ENCODE peak calls at places on chromosome 21, in four cellular contexts. T is neuronal stem cell, M is left ventricle myocardium inferior, H is small intestine. B is an unnamed sample. For H3K36me3, the result is how much of the 10 kb centered on the place peaks cover.

GRCh38 chr21:41215856-41216408 is 48.0 kb downstream of the BACE2 start:
- DNase-seq in T (no peak), M (no peak), H (no peak), B (no peak)

GRCh38 chr21:39221997-39222486 is 38.8 kb upstream of the PSMG1 start:
- DNase-seq in T (no peak), M (no peak), H (no peak), B (no peak)

GRCh38 chr21:38751379-38752050 is 54.2 kb upstream of the ETS2 start:
- DNase-seq in T (no peak), M (peak), H (no peak), B (no peak)

GRCh38 chr21:38243732-38244406 is 12.9 kb upstream of the KCNJ15 start:
- DNase-seq in T (no peak), M (no peak), H (no peak), B (no peak)

GRCh38 chr21:41171210-41171609 is 3.2 kb downstream of the BACE2 start:
- DNase-seq in T (no peak), M (peak), H (peak), B (peak)

GRCh38 chr21:34279883-34280282 is 83.9 kb upstream of the KCNE2 start:
- DNase-seq in T (no peak), M (no peak), H (no peak), B (no peak)

GRCh38 chr21:21367583-21367982 is 369.4 kb downstream of the NCAM2 start:
- DNase-seq in T (no peak), M (no peak), H (no peak), B (no peak)

GRCh38 chr21:17731554-17731953 is 87.6 kb downstream of the C21orf91 start:
- DNase-seq in T (no peak), M (no peak), H (no peak), B (no peak)

GRCh38 chr21:34890724-34891609 is 158.1 kb downstream of the RUNX1 start:
- DNase-seq in T (peak), M (peak), H (peak), B (peak)

GRCh38 chr21:34603002-34603709 is 11.8 kb downstream of the RCAN1 start:
- DNase-seq in T (peak), M (peak), H (peak), B (peak)

GRCh38 chr21:32463889-32464300 is 51.4 kb downstream of the EVA1C start:
- DNase-seq in T (no peak), M (no peak), H (no peak), B (peak)

GRCh38 chr21:15947707-15948106 is 217.9 kb downstream of the USP25 start:
- DNase-seq in T (peak), M (no peak), H (no peak), B (no peak)

GRCh38 chr21:39444406-39445145 is 1.0 kb downstream of the LCA5L start:
- DNase-seq in T (no peak), M (no peak), H (peak), B (peak)

GRCh38 chr21:16573581-16573980 is 843.8 kb downstream of the USP25 start:
- DNase-seq in T (no peak), M (no peak), H (no peak), B (peak)

GRCh38 chr21:37532868-37533780 is 166.6 kb downstream of the DYRK1A start:
- DNase-seq in T (no peak), M (no peak), H (peak), B (peak)

GRCh38 chr21:39666681-39667315 is 54.1 kb downstream of the B3GALT5 start:
- DNase-seq in T (no peak), M (no peak), H (no peak), B (no peak)

GRCh38 chr21:33395866-33396265 is 7.3 kb upstream of the IFNGR2 start:
- DNase-seq in T (no peak), M (no peak), H (no peak), B (peak)

GRCh38 chr21:41170442-41170841 is 2.5 kb downstream of the BACE2 start:
- DNase-seq in T (peak), M (peak), H (peak), B (peak)

GRCh38 chr21:37208741-37209225 is 58.4 kb downstream of the VPS26C start:
- DNase-seq in T (no peak), M (no peak), H (no peak), B (no peak)

GRCh38 chr21:15406791-15407190 is 323.0 kb upstream of the USP25 start:
- DNase-seq in T (no peak), M (no peak), H (peak), B (no peak)

GRCh38 chr21:19621837-19622496 is 1218.4 kb upstream of the TMPRSS15 start:
- DNase-seq in T (no peak), M (no peak), H (no peak), B (no peak)

GRCh38 chr21:34835526-34835925 is 166.7 kb downstream of the CLIC6 start:
- DNase-seq in T (no peak), M (no peak), H (no peak), B (no peak)

GRCh38 chr21:27645285-27645684 is 678.4 kb upstream of the ADAMTS5 start:
- DNase-seq in T (no peak), M (no peak), H (no peak), B (no peak)

GRCh38 chr21:42614811-42615342 is 38.5 kb upstream of the PDE9A start:
- DNase-seq in T (no peak), M (no peak), H (peak), B (peak)
- H3K4me3 ChIP-seq in T (no peak), M (no peak), H (no peak), B (no peak)

DNA sequence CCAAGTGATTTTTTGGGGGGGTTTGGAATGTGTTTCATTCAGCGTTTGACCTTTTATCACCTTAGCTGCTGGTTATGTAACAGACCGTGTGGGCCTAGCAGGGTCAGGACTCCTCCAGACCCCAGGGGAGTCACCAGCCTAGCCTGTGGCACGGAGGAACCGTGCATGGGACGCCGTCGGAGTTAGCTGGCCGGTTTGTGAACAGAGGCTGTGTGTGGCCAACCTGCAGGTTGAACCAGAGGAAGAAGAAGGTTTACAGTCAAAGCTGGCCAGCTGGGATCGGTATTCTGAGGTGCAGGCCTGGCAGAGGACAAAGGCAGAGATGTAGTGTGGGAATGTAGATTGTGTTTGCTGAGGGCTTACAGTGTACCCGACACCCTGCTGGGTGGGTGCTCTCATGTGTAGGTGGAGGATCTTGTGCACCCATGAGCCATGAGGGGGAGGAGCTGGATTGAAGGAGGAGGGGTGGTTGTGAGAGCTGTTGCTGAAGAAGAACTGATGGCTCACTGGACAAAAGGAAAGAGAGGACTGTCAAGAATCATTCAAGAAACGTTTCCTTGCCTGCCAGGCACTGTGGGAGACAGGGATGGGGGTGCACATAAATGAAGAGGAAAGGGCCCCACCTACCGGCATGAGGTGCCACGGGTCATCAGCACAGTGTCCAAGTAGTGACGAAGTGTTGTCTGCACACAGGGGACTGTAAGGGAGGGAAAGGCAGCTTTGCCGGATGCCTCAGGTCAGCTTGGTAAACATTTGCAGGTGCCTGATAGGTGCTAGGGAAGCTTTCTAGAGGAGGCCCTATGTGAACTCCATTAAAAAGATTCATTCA is 40.0 kb upstream of the PWP2 start:
- DNase-seq in T (no peak), M (no peak), H (no peak), B (no peak)
- H3K36me3 ChIP-seq in T (half or more), M (half or more), H (under half), B (under half)

GRCh38 chr21:31397515-31397926 is 53.5 kb upstream of the TIAM1 start:
- DNase-seq in T (no peak), M (no peak), H (peak), B (no peak)
- H3K4me3 ChIP-seq in T (no peak), M (no peak), H (no peak), B (no peak)

GRCh38 chr21:46418265-46418946 is 40.3 kb upstream of the DIP2A start:
- DNase-seq in T (no peak), M (no peak), H (no peak), B (no peak)
- H3K36me3 ChIP-seq in T (half or more), M (half or more), H (under half), B (half or more)

GRCh38 chr21:35980821-35981220 is 79.5 kb downstream of the SETD4 start:
- DNase-seq in T (no peak), M (no peak), H (no peak), B (no peak)
- H3K4me3 ChIP-seq in T (no peak), M (no peak), H (no peak), B (no peak)

DNA sequence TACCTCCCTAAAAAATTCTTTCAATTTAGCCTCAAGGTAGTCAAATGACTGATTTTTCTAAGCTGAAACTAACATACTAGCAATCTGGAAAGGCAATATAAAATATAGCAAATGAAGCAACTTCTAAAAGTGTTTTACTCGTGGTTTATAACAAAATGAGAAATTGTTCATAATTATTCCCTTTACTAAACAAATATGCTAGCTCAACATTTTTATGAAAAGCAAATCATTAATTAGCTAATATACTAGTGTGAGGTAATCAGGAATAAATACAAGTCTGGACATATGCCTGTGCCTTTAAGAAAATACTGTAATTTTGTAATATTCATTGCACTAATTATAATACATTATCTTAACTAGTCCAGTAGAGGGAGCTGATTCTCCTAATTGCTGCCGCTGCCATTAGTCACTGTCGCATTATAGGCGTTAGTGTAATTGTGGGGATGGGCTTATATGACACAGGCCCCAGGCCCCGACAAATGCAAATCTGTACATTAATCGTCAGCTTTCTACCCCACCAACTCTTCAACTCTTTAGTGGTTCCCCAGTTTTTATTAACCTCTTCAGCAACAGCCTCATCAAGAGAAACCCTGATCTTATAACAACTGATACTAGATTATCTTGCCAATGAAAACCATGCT is 160.9 kb downstream of the GABPA start:
- DNase-seq in T (no peak), M (no peak), H (peak), B (no peak)
- H3K36me3 ChIP-seq in T (half or more), M (under half), H (under half), B (half or more)

GRCh38 chr21:45430521-45431501 is 25.8 kb downstream of the COL18A1 start:
- DNase-seq in T (peak), M (no peak), H (no peak), B (no peak)
- H3K4me3 ChIP-seq in T (no peak), M (no peak), H (no peak), B (no peak)

GRCh38 chr21:25887166-25887565 is 152.4 kb downstream of the GABPA start:
- DNase-seq in T (no peak), M (no peak), H (no peak), B (no peak)
- H3K36me3 ChIP-seq in T (half or more), M (under half), H (under half), B (under half)